ENCODE peak calls at places on chromosomes 13 and 19, in eight cellular contexts. One of them, this sample, is unnamed.

GRCh38 chr13:49840667-49841066 is 48.2 kb upstream of the KPNA3 start:
- DNase-seq in effector memory CD8-positive, alpha-beta T cell: no peak
- DNase-seq in KBM-7: no peak
- DNase-seq in iris pigment epithelial cell: no peak
- DNase-seq in DMS153: no peak
- DNase-seq in sciatic nerve: no peak
- DNase-seq in left ventricle myocardium inferior: no peak
- DNase-seq in CD8-positive, alpha-beta T cell: no peak
- DNase-seq in this sample: no peak

GRCh38 chr19:37468961-37469777 is at the start of gene ZNF570:
- DNase-seq in effector memory CD8-positive, alpha-beta T cell: peak
- DNase-seq in KBM-7: peak
- DNase-seq in iris pigment epithelial cell: peak
- DNase-seq in DMS153: peak
- DNase-seq in sciatic nerve: peak
- DNase-seq in left ventricle myocardium inferior: peak
- DNase-seq in CD8-positive, alpha-beta T cell: peak
- DNase-seq in this sample: peak

GRCh38 chr13:75726313-75726712 is 90.2 kb downstream of the LMO7 start:
- DNase-seq in effector memory CD8-positive, alpha-beta T cell: no peak
- DNase-seq in KBM-7: no peak
- DNase-seq in iris pigment epithelial cell: no peak
- DNase-seq in DMS153: no peak
- DNase-seq in sciatic nerve: no peak
- DNase-seq in left ventricle myocardium inferior: no peak
- DNase-seq in CD8-positive, alpha-beta T cell: no peak
- DNase-seq in this sample: no peak

GRCh38 chr13:50910483-50910805 is 853 bp downstream of the RNASEH2B start:
- DNase-seq in effector memory CD8-positive, alpha-beta T cell: no peak
- DNase-seq in KBM-7: peak
- DNase-seq in iris pigment epithelial cell: peak
- DNase-seq in DMS153: no peak
- DNase-seq in sciatic nerve: no peak
- DNase-seq in left ventricle myocardium inferior: no peak
- DNase-seq in CD8-positive, alpha-beta T cell: no peak
- DNase-seq in this sample: no peak

GRCh38 chr13:49248433-49249002 is 793 bp downstream of the CDADC1 start:
- DNase-seq in effector memory CD8-positive, alpha-beta T cell: peak
- DNase-seq in KBM-7: no peak
- DNase-seq in iris pigment epithelial cell: peak
- DNase-seq in DMS153: peak
- DNase-seq in sciatic nerve: no peak
- DNase-seq in left ventricle myocardium inferior: no peak
- DNase-seq in CD8-positive, alpha-beta T cell: no peak
- DNase-seq in this sample: no peak

GRCh38 chr19:45616709-45617027 is 14.7 kb upstream of the GPR4 start:
- DNase-seq in effector memory CD8-positive, alpha-beta T cell: no peak
- DNase-seq in KBM-7: no peak
- DNase-seq in iris pigment epithelial cell: no peak
- DNase-seq in DMS153: no peak
- DNase-seq in sciatic nerve: no peak
- DNase-seq in left ventricle myocardium inferior: no peak
- DNase-seq in CD8-positive, alpha-beta T cell: no peak
- DNase-seq in this sample: no peak

GRCh38 chr13:95579303-95579702 is 26.8 kb downstream of the CLDN10 start:
- DNase-seq in effector memory CD8-positive, alpha-beta T cell: no peak
- DNase-seq in KBM-7: no peak
- DNase-seq in iris pigment epithelial cell: no peak
- DNase-seq in DMS153: no peak
- DNase-seq in sciatic nerve: no peak
- DNase-seq in left ventricle myocardium inferior: no peak
- DNase-seq in CD8-positive, alpha-beta T cell: no peak
- DNase-seq in this sample: no peak

GRCh38 chr13:77387607-77388200 is 60.8 kb upstream of the MYCBP2 start:
- DNase-seq in effector memory CD8-positive, alpha-beta T cell: no peak
- DNase-seq in KBM-7: no peak
- DNase-seq in iris pigment epithelial cell: no peak
- DNase-seq in DMS153: no peak
- DNase-seq in sciatic nerve: no peak
- DNase-seq in left ventricle myocardium inferior: no peak
- DNase-seq in CD8-positive, alpha-beta T cell: no peak
- DNase-seq in this sample: no peak

GRCh38 chr13:81540777-81541176 is 1199.9 kb upstream of the SPRY2 start:
- DNase-seq in effector memory CD8-positive, alpha-beta T cell: no peak
- DNase-seq in KBM-7: no peak
- DNase-seq in iris pigment epithelial cell: peak
- DNase-seq in DMS153: no peak
- DNase-seq in sciatic nerve: no peak
- DNase-seq in left ventricle myocardium inferior: no peak
- DNase-seq in CD8-positive, alpha-beta T cell: no peak
- DNase-seq in this sample: no peak

GRCh38 chr13:78299832-78300623 is 303.3 kb downstream of the POU4F1 start:
- DNase-seq in effector memory CD8-positive, alpha-beta T cell: no peak
- DNase-seq in KBM-7: no peak
- DNase-seq in iris pigment epithelial cell: no peak
- DNase-seq in DMS153: no peak
- DNase-seq in sciatic nerve: no peak
- DNase-seq in left ventricle myocardium inferior: no peak
- DNase-seq in CD8-positive, alpha-beta T cell: no peak
- DNase-seq in this sample: no peak

GRCh38 chr13:35694549-35695233 is 218.2 kb upstream of the MAB21L1 start:
- DNase-seq in effector memory CD8-positive, alpha-beta T cell: no peak
- DNase-seq in KBM-7: no peak
- DNase-seq in iris pigment epithelial cell: no peak
- DNase-seq in DMS153: no peak
- DNase-seq in sciatic nerve: no peak
- DNase-seq in left ventricle myocardium inferior: no peak
- DNase-seq in CD8-positive, alpha-beta T cell: no peak
- DNase-seq in this sample: no peak

GRCh38 chr13:95624020-95624419 is 20.5 kb downstream of the DZIP1 start:
- DNase-seq in effector memory CD8-positive, alpha-beta T cell: no peak
- DNase-seq in KBM-7: peak
- DNase-seq in iris pigment epithelial cell: peak
- DNase-seq in DMS153: no peak
- DNase-seq in sciatic nerve: no peak
- DNase-seq in left ventricle myocardium inferior: no peak
- DNase-seq in CD8-positive, alpha-beta T cell: no peak
- DNase-seq in this sample: no peak

GRCh38 chr13:42969558-42970172 is 22.4 kb downstream of the EPSTI1 start:
- DNase-seq in effector memory CD8-positive, alpha-beta T cell: peak
- DNase-seq in KBM-7: peak
- DNase-seq in iris pigment epithelial cell: peak
- DNase-seq in DMS153: peak
- DNase-seq in sciatic nerve: peak
- DNase-seq in left ventricle myocardium inferior: peak
- DNase-seq in CD8-positive, alpha-beta T cell: peak
- DNase-seq in this sample: peak

GRCh38 chr19:19459099-19459498 is 53.6 kb downstream of the GATAD2A start:
- DNase-seq in effector memory CD8-positive, alpha-beta T cell: no peak
- DNase-seq in KBM-7: no peak
- DNase-seq in iris pigment epithelial cell: peak
- DNase-seq in DMS153: no peak
- DNase-seq in sciatic nerve: no peak
- DNase-seq in left ventricle myocardium inferior: no peak
- DNase-seq in CD8-positive, alpha-beta T cell: no peak
- DNase-seq in this sample: no peak

GRCh38 chr19:43574424-43575155 is 737 bp downstream of the XRCC1 start:
- DNase-seq in effector memory CD8-positive, alpha-beta T cell: no peak
- DNase-seq in KBM-7: no peak
- DNase-seq in iris pigment epithelial cell: peak
- DNase-seq in DMS153: no peak
- DNase-seq in sciatic nerve: no peak
- DNase-seq in left ventricle myocardium inferior: no peak
- DNase-seq in CD8-positive, alpha-beta T cell: no peak
- DNase-seq in this sample: no peak

GRCh38 chr13:85386424-85386823 is 412.8 kb downstream of the SLITRK6 start:
- DNase-seq in effector memory CD8-positive, alpha-beta T cell: no peak
- DNase-seq in KBM-7: no peak
- DNase-seq in iris pigment epithelial cell: peak
- DNase-seq in DMS153: peak
- DNase-seq in sciatic nerve: no peak
- DNase-seq in left ventricle myocardium inferior: no peak
- DNase-seq in CD8-positive, alpha-beta T cell: no peak
- DNase-seq in this sample: no peak

GRCh38 chr13:43196171-43196611 is 172.8 kb downstream of the DNAJC15 start:
- DNase-seq in effector memory CD8-positive, alpha-beta T cell: no peak
- DNase-seq in KBM-7: no peak
- DNase-seq in iris pigment epithelial cell: peak
- DNase-seq in DMS153: no peak
- DNase-seq in sciatic nerve: no peak
- DNase-seq in left ventricle myocardium inferior: peak
- DNase-seq in CD8-positive, alpha-beta T cell: no peak
- DNase-seq in this sample: no peak

GRCh38 chr13:92901739-92902138 is 324.9 kb upstream of the GPC6 start:
- DNase-seq in effector memory CD8-positive, alpha-beta T cell: no peak
- DNase-seq in KBM-7: no peak
- DNase-seq in iris pigment epithelial cell: no peak
- DNase-seq in DMS153: no peak
- DNase-seq in sciatic nerve: no peak
- DNase-seq in left ventricle myocardium inferior: no peak
- DNase-seq in CD8-positive, alpha-beta T cell: no peak
- DNase-seq in this sample: no peak

GRCh38 chr13:113777311-113778260 is 18.6 kb downstream of the TMEM255B start:
- DNase-seq in effector memory CD8-positive, alpha-beta T cell: no peak
- DNase-seq in KBM-7: peak
- DNase-seq in iris pigment epithelial cell: peak
- DNase-seq in DMS153: no peak
- DNase-seq in sciatic nerve: peak
- DNase-seq in left ventricle myocardium inferior: no peak
- DNase-seq in CD8-positive, alpha-beta T cell: no peak
- DNase-seq in this sample: no peak

GRCh38 chr13:64531400-64531799 is 2698.7 kb downstream of the PCDH9 start:
- DNase-seq in effector memory CD8-positive, alpha-beta T cell: no peak
- DNase-seq in KBM-7: no peak
- DNase-seq in iris pigment epithelial cell: no peak
- DNase-seq in DMS153: no peak
- DNase-seq in sciatic nerve: no peak
- DNase-seq in left ventricle myocardium inferior: no peak
- DNase-seq in CD8-positive, alpha-beta T cell: no peak
- DNase-seq in this sample: no peak

GRCh38 chr19:19750131-19750841 is 17.4 kb upstream of the ZNF14 start:
- DNase-seq in effector memory CD8-positive, alpha-beta T cell: no peak
- DNase-seq in KBM-7: no peak
- DNase-seq in iris pigment epithelial cell: no peak
- DNase-seq in DMS153: no peak
- DNase-seq in sciatic nerve: no peak
- DNase-seq in left ventricle myocardium inferior: no peak
- DNase-seq in CD8-positive, alpha-beta T cell: no peak
- DNase-seq in this sample: no peak

GRCh38 chr13:96817336-96817941 is 176.8 kb downstream of the OXGR1 start:
- DNase-seq in effector memory CD8-positive, alpha-beta T cell: no peak
- DNase-seq in KBM-7: peak
- DNase-seq in iris pigment epithelial cell: peak
- DNase-seq in DMS153: no peak
- DNase-seq in sciatic nerve: no peak
- DNase-seq in left ventricle myocardium inferior: no peak
- DNase-seq in CD8-positive, alpha-beta T cell: no peak
- DNase-seq in this sample: no peak

GRCh38 chr13:112894673-112895481 is 74.1 kb upstream of the MCF2L start:
- DNase-seq in effector memory CD8-positive, alpha-beta T cell: no peak
- DNase-seq in KBM-7: peak
- DNase-seq in iris pigment epithelial cell: no peak
- DNase-seq in DMS153: no peak
- DNase-seq in sciatic nerve: no peak
- DNase-seq in left ventricle myocardium inferior: peak
- DNase-seq in CD8-positive, alpha-beta T cell: no peak
- DNase-seq in this sample: peak

GRCh38 chr19:49447485-49448431 is 3.9 kb downstream of the PIH1D1 start:
- DNase-seq in effector memory CD8-positive, alpha-beta T cell: no peak
- DNase-seq in KBM-7: no peak
- DNase-seq in iris pigment epithelial cell: no peak
- DNase-seq in DMS153: no peak
- DNase-seq in sciatic nerve: peak
- DNase-seq in left ventricle myocardium inferior: peak
- DNase-seq in CD8-positive, alpha-beta T cell: no peak
- DNase-seq in this sample: no peak

GRCh38 chr13:59493436-59493965 is 670.2 kb downstream of the DIAPH3 start:
- DNase-seq in effector memory CD8-positive, alpha-beta T cell: no peak
- DNase-seq in KBM-7: no peak
- DNase-seq in iris pigment epithelial cell: peak
- DNase-seq in DMS153: no peak
- DNase-seq in sciatic nerve: no peak
- DNase-seq in left ventricle myocardium inferior: no peak
- DNase-seq in CD8-positive, alpha-beta T cell: no peak
- DNase-seq in this sample: no peak

GRCh38 chr19:3459322-3459881 is 20.9 kb downstream of the SMIM24 start:
- DNase-seq in effector memory CD8-positive, alpha-beta T cell: no peak
- DNase-seq in KBM-7: no peak
- DNase-seq in iris pigment epithelial cell: peak
- DNase-seq in DMS153: no peak
- DNase-seq in sciatic nerve: peak
- DNase-seq in left ventricle myocardium inferior: peak
- DNase-seq in CD8-positive, alpha-beta T cell: no peak
- DNase-seq in this sample: peak

GRCh38 chr13:94305463-94305862 is 174.0 kb downstream of the DCT start:
- DNase-seq in effector memory CD8-positive, alpha-beta T cell: no peak
- DNase-seq in KBM-7: no peak
- DNase-seq in iris pigment epithelial cell: peak
- DNase-seq in DMS153: no peak
- DNase-seq in sciatic nerve: no peak
- DNase-seq in left ventricle myocardium inferior: no peak
- DNase-seq in CD8-positive, alpha-beta T cell: no peak
- DNase-seq in this sample: no peak

GRCh38 chr13:40333238-40333637 is 333.2 kb downstream of the FOXO1 start:
- DNase-seq in effector memory CD8-positive, alpha-beta T cell: no peak
- DNase-seq in KBM-7: peak
- DNase-seq in iris pigment epithelial cell: peak
- DNase-seq in DMS153: no peak
- DNase-seq in sciatic nerve: no peak
- DNase-seq in left ventricle myocardium inferior: no peak
- DNase-seq in CD8-positive, alpha-beta T cell: no peak
- DNase-seq in this sample: no peak

GRCh38 chr13:20336761-20337160 is 104.6 kb upstream of the GJB6 start:
- DNase-seq in effector memory CD8-positive, alpha-beta T cell: no peak
- DNase-seq in KBM-7: no peak
- DNase-seq in iris pigment epithelial cell: no peak
- DNase-seq in DMS153: no peak
- DNase-seq in sciatic nerve: no peak
- DNase-seq in left ventricle myocardium inferior: no peak
- DNase-seq in CD8-positive, alpha-beta T cell: no peak
- DNase-seq in this sample: no peak

GRCh38 chr13:60396783-60397692 is at the start of gene TDRD3:
- DNase-seq in effector memory CD8-positive, alpha-beta T cell: peak
- DNase-seq in KBM-7: peak
- DNase-seq in iris pigment epithelial cell: peak
- DNase-seq in DMS153: peak
- DNase-seq in sciatic nerve: peak
- DNase-seq in left ventricle myocardium inferior: peak
- DNase-seq in CD8-positive, alpha-beta T cell: peak
- DNase-seq in this sample: peak

GRCh38 chr13:26280295-26280694 is 26.4 kb downstream of the CDK8 start:
- DNase-seq in effector memory CD8-positive, alpha-beta T cell: no peak
- DNase-seq in KBM-7: no peak
- DNase-seq in iris pigment epithelial cell: peak
- DNase-seq in DMS153: no peak
- DNase-seq in sciatic nerve: no peak
- DNase-seq in left ventricle myocardium inferior: no peak
- DNase-seq in CD8-positive, alpha-beta T cell: no peak
- DNase-seq in this sample: no peak

GRCh38 chr13:75635621-75636338 is at the start of gene LMO7:
- DNase-seq in effector memory CD8-positive, alpha-beta T cell: peak
- DNase-seq in KBM-7: peak
- DNase-seq in iris pigment epithelial cell: peak
- DNase-seq in DMS153: no peak
- DNase-seq in sciatic nerve: peak
- DNase-seq in left ventricle myocardium inferior: peak
- DNase-seq in CD8-positive, alpha-beta T cell: peak
- DNase-seq in this sample: peak

GRCh38 chr13:19818223-19818842 is 35.6 kb upstream of the PSPC1 start:
- DNase-seq in effector memory CD8-positive, alpha-beta T cell: peak
- DNase-seq in KBM-7: no peak
- DNase-seq in iris pigment epithelial cell: peak
- DNase-seq in DMS153: no peak
- DNase-seq in sciatic nerve: no peak
- DNase-seq in left ventricle myocardium inferior: peak
- DNase-seq in CD8-positive, alpha-beta T cell: no peak
- DNase-seq in this sample: peak

GRCh38 chr19:40613669-40614594 is 12.8 kb downstream of the LTBP4 start:
- DNase-seq in effector memory CD8-positive, alpha-beta T cell: peak
- DNase-seq in KBM-7: no peak
- DNase-seq in iris pigment epithelial cell: peak
- DNase-seq in DMS153: peak
- DNase-seq in sciatic nerve: peak
- DNase-seq in left ventricle myocardium inferior: peak
- DNase-seq in CD8-positive, alpha-beta T cell: peak
- DNase-seq in this sample: peak